ENCODE peak calls at places on chromosomes 6 and 20, in eight cellular contexts. P, N, F, S, W, D, V and K are unnamed samples.

GRCh38 chr6:164763788-164764187 is 545.6 kb downstream of the C6orf118 start:
- DNase-seq in N (no peak), W (no peak), S (no peak), P (no peak), F (no peak), V (no peak), D (no peak), K (no peak)

GRCh38 chr6:43858161-43859153 is 88.4 kb downstream of the VEGFA start:
- DNase-seq in D (no peak), S (no peak), W (no peak), F (no peak), V (no peak), N (no peak), P (no peak), K (no peak)

GRCh38 chr6:113488812-113489685 is 368.1 kb upstream of the MARCKS start:
- DNase-seq in N (no peak), W (peak; percentile 34), D (no peak), P (no peak), F (no peak), V (no peak), S (no peak), K (no peak)

GRCh38 chr6:165821754-165822153 is 158.7 kb upstream of the PDE10A start:
- DNase-seq in V (no peak), N (no peak), W (no peak), F (no peak), D (no peak), S (no peak), P (no peak), K (no peak)

GRCh38 chr20:878511-879307 is 37.4 kb downstream of the ANGPT4 start:
- DNase-seq in S (no peak), W (no peak), V (peak; percentile 52), P (no peak), F (no peak), N (no peak), D (no peak), K (no peak)

GRCh38 chr6:71533939-71534379 is 245.3 kb downstream of the OGFRL1 start:
- DNase-seq in W (peak; percentile 18), S (no peak), P (no peak), V (peak; percentile 51), F (no peak), D (no peak), N (no peak), K (no peak)

GRCh38 chr6:91387290-91388062 is 800.6 kb upstream of the MAP3K7 start:
- DNase-seq in D (no peak), F (no peak), N (no peak), V (no peak), P (no peak), S (no peak), W (no peak), K (no peak)

GRCh38 chr6:100892693-100893092 is 11.6 kb upstream of the ASCC3 start:
- DNase-seq in F (no peak), S (no peak), N (no peak), W (no peak), V (no peak), P (no peak), D (no peak), K (no peak)

GRCh38 chr20:5096463-5096862 is 23.3 kb downstream of the PCNA start:
- DNase-seq in D (no peak), P (no peak), S (no peak), V (no peak), W (no peak), N (no peak), F (no peak), K (no peak)